ENCODE peak calls at places on chromosomes 6 and 20, in five cellular contexts. One of them, this sample, is unnamed.

GRCh38 chr6:43113431-43114260 is 37.5 kb downstream of the PTK7 start:
- DNase-seq in IMR-90: no peak
- DNase-seq in GM23338: no peak
- DNase-seq in upper lobe of right lung: no peak
- DNase-seq in choroid plexus epithelial cell: no peak
- DNase-seq in this sample: peak; percentile 58

GRCh38 chr6:5766260-5766659 is 240.5 kb downstream of the NRN1 start:
- DNase-seq in IMR-90: no peak
- DNase-seq in GM23338: no peak
- DNase-seq in upper lobe of right lung: no peak
- DNase-seq in choroid plexus epithelial cell: peak; percentile 18
- DNase-seq in this sample: no peak

GRCh38 chr20:62376112-62377063 is 9.3 kb upstream of the LAMA5 start:
- DNase-seq in IMR-90: peak; percentile 32
- DNase-seq in GM23338: peak; percentile 93
- DNase-seq in upper lobe of right lung: no peak
- DNase-seq in choroid plexus epithelial cell: peak; percentile 61
- DNase-seq in this sample: peak; percentile 76

GRCh38 chr6:168177492-168177891 is 98.5 kb upstream of the FRMD1 start:
- DNase-seq in IMR-90: no peak
- DNase-seq in GM23338: no peak
- DNase-seq in upper lobe of right lung: no peak
- DNase-seq in choroid plexus epithelial cell: no peak
- DNase-seq in this sample: no peak

GRCh38 chr6:52846002-52846401 is 5.4 kb upstream of the GSTA5 start:
- DNase-seq in IMR-90: no peak
- DNase-seq in GM23338: no peak
- DNase-seq in upper lobe of right lung: no peak
- DNase-seq in choroid plexus epithelial cell: no peak
- DNase-seq in this sample: no peak

GRCh38 chr20:11108102-11108842 is 434.5 kb upstream of the JAG1 start:
- DNase-seq in IMR-90: peak; percentile 39
- DNase-seq in GM23338: peak; percentile 20
- DNase-seq in upper lobe of right lung: no peak
- DNase-seq in choroid plexus epithelial cell: no peak
- DNase-seq in this sample: peak; percentile 85

GRCh38 chr6:44133003-44133931 is 5.9 kb downstream of the TMEM63B start:
- DNase-seq in IMR-90: peak; percentile 39
- DNase-seq in GM23338: peak; percentile 58
- DNase-seq in upper lobe of right lung: peak; percentile 81
- DNase-seq in choroid plexus epithelial cell: peak; percentile 65
- DNase-seq in this sample: peak; percentile 47

GRCh38 chr6:1311400-1312192 is at the start of gene FOXQ1:
- DNase-seq in IMR-90: peak; percentile 40
- DNase-seq in GM23338: peak; percentile 77
- DNase-seq in upper lobe of right lung: peak; percentile 95
- DNase-seq in choroid plexus epithelial cell: peak; percentile 42
- DNase-seq in this sample: peak; percentile 82

GRCh38 chr6:34671801-34672656 is 24.5 kb downstream of the ILRUN start:
- DNase-seq in IMR-90: peak; percentile 55
- DNase-seq in GM23338: no peak
- DNase-seq in upper lobe of right lung: no peak
- DNase-seq in choroid plexus epithelial cell: peak; percentile 33
- DNase-seq in this sample: peak; percentile 78

GRCh38 chr6:1386310-1386709 is 3.1 kb upstream of the FOXF2 start:
- DNase-seq in IMR-90: no peak
- DNase-seq in GM23338: no peak
- DNase-seq in upper lobe of right lung: no peak
- DNase-seq in choroid plexus epithelial cell: no peak
- DNase-seq in this sample: no peak

GRCh38 chr6:112061605-112062004 is 7.7 kb downstream of the CCN6 start:
- DNase-seq in IMR-90: peak; percentile 70
- DNase-seq in GM23338: no peak
- DNase-seq in upper lobe of right lung: no peak
- DNase-seq in choroid plexus epithelial cell: peak; percentile 66
- DNase-seq in this sample: peak; percentile 15

GRCh38 chr6:161486326-161486725 is 212.5 kb upstream of the AGPAT4 start:
- DNase-seq in IMR-90: peak; percentile 30
- DNase-seq in GM23338: no peak
- DNase-seq in upper lobe of right lung: no peak
- DNase-seq in choroid plexus epithelial cell: peak; percentile 42
- DNase-seq in this sample: peak; percentile 97

GRCh38 chr20:46324379-46324778 is 16.1 kb upstream of the CDH22 start:
- DNase-seq in IMR-90: no peak
- DNase-seq in GM23338: no peak
- DNase-seq in upper lobe of right lung: no peak
- DNase-seq in choroid plexus epithelial cell: no peak
- DNase-seq in this sample: peak; percentile 73

GRCh38 chr6:85044336-85044735 is 279.9 kb upstream of the TBX18 start:
- DNase-seq in IMR-90: no peak
- DNase-seq in GM23338: no peak
- DNase-seq in upper lobe of right lung: no peak
- DNase-seq in choroid plexus epithelial cell: peak; percentile 4
- DNase-seq in this sample: no peak

GRCh38 chr6:56393615-56394612 is 146.5 kb upstream of the COL21A1 start:
- DNase-seq in IMR-90: no peak
- DNase-seq in GM23338: no peak
- DNase-seq in upper lobe of right lung: no peak
- DNase-seq in choroid plexus epithelial cell: peak; percentile 21
- DNase-seq in this sample: no peak

GRCh38 chr20:62699296-62699695 is 9.3 kb upstream of the NTSR1 start:
- DNase-seq in IMR-90: no peak
- DNase-seq in GM23338: no peak
- DNase-seq in upper lobe of right lung: no peak
- DNase-seq in choroid plexus epithelial cell: no peak
- DNase-seq in this sample: no peak

GRCh38 chr20:37907677-37908397 is 4.9 kb downstream of the VSTM2L start:
- DNase-seq in IMR-90: peak; percentile 42
- DNase-seq in GM23338: peak; percentile 55
- DNase-seq in upper lobe of right lung: no peak
- DNase-seq in choroid plexus epithelial cell: peak; percentile 93
- DNase-seq in this sample: peak; percentile 47

GRCh38 chr6:140436023-140436811 is 1061.8 kb upstream of the CITED2 start:
- DNase-seq in IMR-90: peak; percentile 67
- DNase-seq in GM23338: peak; percentile 83
- DNase-seq in upper lobe of right lung: no peak
- DNase-seq in choroid plexus epithelial cell: peak; percentile 98
- DNase-seq in this sample: peak; percentile 48

GRCh38 chr20:5908981-5909380 is 41.4 kb downstream of the TRMT6 start:
- DNase-seq in IMR-90: no peak
- DNase-seq in GM23338: no peak
- DNase-seq in upper lobe of right lung: no peak
- DNase-seq in choroid plexus epithelial cell: peak; percentile 63
- DNase-seq in this sample: no peak

GRCh38 chr20:47677314-47678129 is 107.8 kb downstream of the SULF2 start:
- DNase-seq in IMR-90: peak; percentile 16
- DNase-seq in GM23338: peak; percentile 86
- DNase-seq in upper lobe of right lung: peak; percentile 77
- DNase-seq in choroid plexus epithelial cell: peak; percentile 54
- DNase-seq in this sample: peak; percentile 62

GRCh38 chr6:31791324-31792089 is 4.0 kb downstream of the VARS1 start:
- DNase-seq in IMR-90: peak; percentile 39
- DNase-seq in GM23338: peak; percentile 90
- DNase-seq in upper lobe of right lung: no peak
- DNase-seq in choroid plexus epithelial cell: peak; percentile 66
- DNase-seq in this sample: peak; percentile 37

GRCh38 chr6:91193446-91193845 is 606.6 kb upstream of the MAP3K7 start:
- DNase-seq in IMR-90: no peak
- DNase-seq in GM23338: no peak
- DNase-seq in upper lobe of right lung: no peak
- DNase-seq in choroid plexus epithelial cell: no peak
- DNase-seq in this sample: no peak

GRCh38 chr20:20037960-20038359 is 14.3 kb downstream of the CRNKL1 start:
- DNase-seq in IMR-90: peak; percentile 79
- DNase-seq in GM23338: peak; percentile 66
- DNase-seq in upper lobe of right lung: no peak
- DNase-seq in choroid plexus epithelial cell: peak; percentile 81
- DNase-seq in this sample: no peak

GRCh38 chr6:107517274-107517673 is 27.4 kb downstream of the SOBP start:
- DNase-seq in IMR-90: no peak
- DNase-seq in GM23338: no peak
- DNase-seq in upper lobe of right lung: no peak
- DNase-seq in choroid plexus epithelial cell: no peak
- DNase-seq in this sample: no peak

GRCh38 chr20:13777171-13777601 is 7.5 kb downstream of the ESF1 start:
- DNase-seq in IMR-90: peak; percentile 59
- DNase-seq in GM23338: no peak
- DNase-seq in upper lobe of right lung: no peak
- DNase-seq in choroid plexus epithelial cell: peak; percentile 46
- DNase-seq in this sample: peak; percentile 48

GRCh38 chr20:31572701-31573554 is 32.2 kb upstream of the ID1 start:
- DNase-seq in IMR-90: peak; percentile 98
- DNase-seq in GM23338: peak; percentile 100
- DNase-seq in upper lobe of right lung: peak; percentile 98
- DNase-seq in choroid plexus epithelial cell: peak; percentile 99
- DNase-seq in this sample: peak; percentile 99

GRCh38 chr6:57268294-57268640 is 46.2 kb upstream of the RAB23 start:
- DNase-seq in IMR-90: no peak
- DNase-seq in GM23338: no peak
- DNase-seq in upper lobe of right lung: no peak
- DNase-seq in choroid plexus epithelial cell: no peak
- DNase-seq in this sample: no peak

GRCh38 chr6:26404534-26404933 is 2.5 kb downstream of the BTN3A1 start:
- DNase-seq in IMR-90: no peak
- DNase-seq in GM23338: no peak
- DNase-seq in upper lobe of right lung: no peak
- DNase-seq in choroid plexus epithelial cell: no peak
- DNase-seq in this sample: no peak

GRCh38 chr6:87806635-87807034 is 104.6 kb upstream of the AKIRIN2 start:
- DNase-seq in IMR-90: no peak
- DNase-seq in GM23338: no peak
- DNase-seq in upper lobe of right lung: no peak
- DNase-seq in choroid plexus epithelial cell: no peak
- DNase-seq in this sample: no peak

GRCh38 chr6:23855497-23856116 is 270.4 kb upstream of the NRSN1 start:
- DNase-seq in IMR-90: no peak
- DNase-seq in GM23338: no peak
- DNase-seq in upper lobe of right lung: peak; percentile 19
- DNase-seq in choroid plexus epithelial cell: no peak
- DNase-seq in this sample: no peak

GRCh38 chr6:109472132-109472995 is 10.7 kb downstream of the ZBTB24 start:
- DNase-seq in IMR-90: no peak
- DNase-seq in GM23338: no peak
- DNase-seq in upper lobe of right lung: no peak
- DNase-seq in choroid plexus epithelial cell: no peak
- DNase-seq in this sample: no peak

GRCh38 chr6:6024220-6024619 is 17.5 kb upstream of the NRN1 start:
- DNase-seq in IMR-90: no peak
- DNase-seq in GM23338: no peak
- DNase-seq in upper lobe of right lung: no peak
- DNase-seq in choroid plexus epithelial cell: no peak
- DNase-seq in this sample: no peak

GRCh38 chr20:57526067-57526884 is 1.3 kb upstream of the CTCFL start:
- DNase-seq in IMR-90: no peak
- DNase-seq in GM23338: peak; percentile 69
- DNase-seq in upper lobe of right lung: no peak
- DNase-seq in choroid plexus epithelial cell: no peak
- DNase-seq in this sample: no peak

GRCh38 chr6:85797993-85798392 is 155.3 kb upstream of the SYNCRIP start:
- DNase-seq in IMR-90: no peak
- DNase-seq in GM23338: no peak
- DNase-seq in upper lobe of right lung: no peak
- DNase-seq in choroid plexus epithelial cell: no peak
- DNase-seq in this sample: peak; percentile 4

DNA sequence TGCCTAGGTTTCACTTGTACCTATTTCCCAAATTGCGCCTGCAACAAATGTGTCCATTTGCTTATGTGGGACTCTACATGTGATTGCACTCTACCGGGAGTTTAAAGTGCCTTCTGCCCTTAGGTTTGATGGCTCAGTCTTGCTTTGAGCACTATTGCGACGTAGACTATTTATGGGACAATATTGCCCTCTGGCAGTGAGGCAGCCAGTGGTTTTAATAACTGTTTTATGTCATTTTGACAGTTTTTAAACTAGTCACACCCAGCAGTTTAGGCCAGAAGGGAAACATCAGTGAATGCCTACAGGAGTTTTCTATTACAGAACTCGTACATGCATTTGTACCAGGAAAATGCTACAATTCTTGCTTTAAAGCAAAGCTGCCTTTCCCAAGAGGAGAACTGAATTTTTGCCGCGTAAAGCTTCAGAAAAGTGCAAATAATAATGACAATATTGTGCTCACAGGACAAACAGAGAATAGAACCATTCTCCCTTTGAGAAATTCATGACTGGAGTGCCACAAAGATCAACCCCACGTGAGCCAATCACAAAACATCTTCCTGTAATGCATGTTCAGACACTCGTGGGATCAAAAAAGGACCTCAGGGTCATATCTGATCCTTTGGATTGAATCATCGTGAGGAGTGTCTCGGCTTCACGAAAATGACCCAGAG is 813.6 kb downstream of the KIF16B start:
- DNase-seq in IMR-90: no peak
- DNase-seq in GM23338: no peak
- DNase-seq in upper lobe of right lung: no peak
- DNase-seq in choroid plexus epithelial cell: no peak
- DNase-seq in this sample: peak; percentile 12
- TF ChIP-seq CTCF in IMR-90: peak; percentile 28
- TF ChIP-seq CTCF in GM23338: no peak
- TF ChIP-seq CTCF in upper lobe of right lung: no peak
- TF ChIP-seq CTCF in choroid plexus epithelial cell: no peak
- TF ChIP-seq CTCF in this sample: no peak

DNA sequence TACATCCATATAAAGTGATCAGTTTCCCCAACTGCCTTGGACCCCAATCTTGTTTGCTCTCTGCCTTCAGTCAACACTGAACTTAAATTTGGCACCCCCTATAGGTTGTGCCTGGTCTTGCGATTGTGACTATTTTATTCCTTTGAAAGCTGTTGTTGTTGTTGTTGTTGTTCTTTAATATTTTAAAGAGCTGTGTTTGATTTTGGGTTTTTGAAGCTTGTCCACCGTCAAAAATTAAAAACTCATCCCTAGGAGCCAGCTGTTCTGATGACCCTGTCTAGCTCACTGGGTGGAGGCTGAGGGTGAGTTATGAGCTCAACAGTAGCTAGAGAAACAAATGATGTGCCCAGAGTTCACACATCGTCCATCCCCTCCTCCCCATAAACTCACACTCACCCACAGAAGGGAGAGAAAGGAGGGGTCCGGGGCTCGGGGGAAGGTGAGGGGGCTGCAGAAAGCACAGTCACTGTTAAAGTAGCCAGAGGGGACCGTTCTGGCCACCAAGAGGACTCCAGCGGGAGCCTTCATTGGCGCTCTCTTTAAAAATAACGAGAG is 4.0 kb downstream of the SIM1 start:
- DNase-seq in IMR-90: no peak
- DNase-seq in GM23338: peak; percentile 81
- DNase-seq in upper lobe of right lung: no peak
- DNase-seq in choroid plexus epithelial cell: no peak
- DNase-seq in this sample: no peak
- TF ChIP-seq CTCF in IMR-90: peak; percentile 26
- TF ChIP-seq CTCF in GM23338: peak; percentile 71
- TF ChIP-seq CTCF in upper lobe of right lung: no peak
- TF ChIP-seq CTCF in choroid plexus epithelial cell: peak; percentile 39
- TF ChIP-seq CTCF in this sample: peak; percentile 31

GRCh38 chr20:49234831-49235230 is 15.6 kb downstream of the DDX27 start:
- DNase-seq in IMR-90: no peak
- DNase-seq in GM23338: no peak
- DNase-seq in upper lobe of right lung: no peak
- DNase-seq in choroid plexus epithelial cell: no peak
- DNase-seq in this sample: no peak
- TF ChIP-seq CTCF in IMR-90: no peak
- TF ChIP-seq CTCF in GM23338: no peak
- TF ChIP-seq CTCF in upper lobe of right lung: no peak
- TF ChIP-seq CTCF in choroid plexus epithelial cell: no peak
- TF ChIP-seq CTCF in this sample: no peak

GRCh38 chr20:36886859-36887778 is 11.2 kb downstream of the TLDC2 start:
- DNase-seq in IMR-90: peak; percentile 74
- DNase-seq in GM23338: peak; percentile 96
- DNase-seq in upper lobe of right lung: peak; percentile 88
- DNase-seq in choroid plexus epithelial cell: peak; percentile 83
- DNase-seq in this sample: peak; percentile 84
- TF ChIP-seq CTCF in IMR-90: peak; percentile 96
- TF ChIP-seq CTCF in GM23338: peak; percentile 98
- TF ChIP-seq CTCF in upper lobe of right lung: peak; percentile 95
- TF ChIP-seq CTCF in choroid plexus epithelial cell: peak; percentile 97
- TF ChIP-seq CTCF in this sample: peak; percentile 98